ENCODE peak calls at places on chromosomes 6 and 20, in eight cellular contexts. T is CD8-positive, alpha-beta memory T cell; F is uterus; K is left ventricle myocardium inferior; I is mesendoderm; H is DND-41; Q is GM23248; P is psoas muscle. L is an unnamed sample.
A peak's percentile ranks its signal among the peaks of the same experiment; 100 is the strongest.

GRCh38 chr6:119076966-119077642 is 1.4 kb downstream of the FAM184A start:
- DNase-seq in Q (peak; percentile 3), T (no peak), F (no peak), K (no peak), I (no peak), P (no peak), H (no peak), L (no peak)

GRCh38 chr6:127397729-127398609 is 54.6 kb upstream of the ECHDC1 start:
- DNase-seq in K (no peak), Q (no peak), P (no peak), T (no peak), F (no peak), H (no peak), I (peak; percentile 55), L (no peak)

GRCh38 chr20:36086767-36087166 is 67.8 kb upstream of the EPB41L1 start:
- DNase-seq in T (no peak), I (peak; percentile 60), P (no peak), F (no peak), K (no peak), H (no peak), Q (no peak), L (no peak)

GRCh38 chr6:90286884-90287488 is 9.7 kb downstream of the BACH2 start:
- DNase-seq in K (no peak), H (peak; percentile 59), I (peak; percentile 94), P (no peak), Q (peak; percentile 31), T (peak; percentile 53), F (peak; percentile 23), L (peak; percentile 73)

GRCh38 chr6:33014841-33015634 is 5.6 kb upstream of the HLA-DOA start:
- DNase-seq in F (peak; percentile 61), H (peak; percentile 61), I (peak; percentile 85), Q (peak; percentile 79), K (no peak), T (peak; percentile 68), P (no peak), L (peak; percentile 77)

GRCh38 chr6:79240509-79240908 is 6.0 kb upstream of the HMGN3 start:
- DNase-seq in K (no peak), T (no peak), H (no peak), F (no peak), P (no peak), Q (no peak), I (no peak), L (no peak)

GRCh38 chr20:50450961-50451752 is 59.0 kb upstream of the PTPN1 start:
- DNase-seq in T (peak; percentile 51), F (peak; percentile 83), Q (peak; percentile 73), K (no peak), H (peak; percentile 53), P (peak; percentile 64), I (peak; percentile 98), L (no peak)

GRCh38 chr6:33709605-33710295 is 1.8 kb downstream of the UQCC2 start:
- DNase-seq in P (no peak), K (no peak), H (no peak), T (no peak), I (no peak), Q (no peak), F (no peak), L (no peak)

GRCh38 chr20:46174469-46175126 is 56.5 kb downstream of the CD40 start:
- DNase-seq in H (no peak), P (peak; percentile 84), K (peak; percentile 66), I (peak; percentile 88), F (peak; percentile 36), Q (peak; percentile 68), T (peak; percentile 68), L (peak; percentile 51)

GRCh38 chr20:59082981-59083380 is 40.4 kb upstream of the PRELID3B start:
- DNase-seq in T (no peak), P (no peak), I (peak; percentile 37), H (no peak), F (no peak), Q (peak; percentile 88), K (no peak), L (no peak)

GRCh38 chr6:29790626-29791025 is 37.0 kb upstream of the HLA-G start:
- DNase-seq in P (no peak), F (no peak), H (no peak), T (no peak), I (no peak), K (no peak), Q (no peak), L (no peak)

GRCh38 chr6:144123836-144124235 is 26.5 kb upstream of the STX11 start:
- DNase-seq in Q (no peak), K (no peak), F (no peak), I (no peak), P (no peak), H (no peak), T (no peak), L (no peak)

GRCh38 chr6:63307581-63308246 is 12.1 kb downstream of the LGSN start:
- DNase-seq in F (no peak), I (peak; percentile 65), T (no peak), Q (peak; percentile 75), H (no peak), P (no peak), K (no peak), L (no peak)

GRCh38 chr20:14264869-14265268 is 72.5 kb downstream of the FLRT3 start:
- DNase-seq in H (no peak), Q (peak; percentile 63), P (no peak), T (no peak), K (no peak), I (peak; percentile 66), F (no peak), L (no peak)

GRCh38 chr6:4441981-4442434 is 306.6 kb upstream of the ECI2 start:
- DNase-seq in H (no peak), F (no peak), Q (peak; percentile 19), K (no peak), T (no peak), I (no peak), P (no peak), L (no peak)

GRCh38 chr6:145525038-145525437 is 210.3 kb downstream of the EPM2A start:
- DNase-seq in F (no peak), P (no peak), Q (no peak), H (no peak), K (no peak), I (no peak), T (no peak), L (no peak)

GRCh38 chr20:37527638-37528441 is at the start of gene BLCAP:
- DNase-seq in T (peak; percentile 96), P (peak; percentile 96), F (peak; percentile 91), K (peak; percentile 92), Q (peak; percentile 95), H (peak; percentile 92), I (peak; percentile 93), L (peak; percentile 93)

DNA sequence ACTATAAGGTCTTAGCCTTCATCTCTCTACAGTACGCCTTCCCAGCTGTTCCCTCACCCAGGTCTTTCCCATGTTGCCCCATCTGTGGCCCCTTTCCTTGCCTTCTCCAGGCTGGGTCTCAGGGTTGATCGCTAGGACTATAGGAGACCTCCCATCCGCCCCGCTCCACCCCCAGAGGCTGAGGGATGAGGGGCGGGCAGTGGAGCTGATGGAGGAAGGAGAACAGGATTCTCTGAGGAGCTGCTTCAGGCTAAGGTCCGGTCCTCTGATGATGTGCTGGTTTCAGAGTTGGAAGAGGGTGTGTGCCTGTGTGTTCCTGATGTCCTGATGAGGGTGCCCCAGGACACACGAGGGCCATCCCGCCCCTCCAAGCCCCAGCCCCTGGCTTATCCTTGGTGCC is 154.8 kb upstream of the QKI start:
- DNase-seq in H (no peak), K (no peak), I (no peak), Q (no peak), F (no peak), T (no peak), P (no peak), L (no peak)
- H3K4me3 ChIP-seq in H (no peak overlapping the region), K (peak overlapping the region; percentile 52), I (no peak overlapping the region), Q (no peak overlapping the region), F (no peak overlapping the region), T (no peak overlapping the region), P (no peak overlapping the region), L (no peak overlapping the region)

DNA sequence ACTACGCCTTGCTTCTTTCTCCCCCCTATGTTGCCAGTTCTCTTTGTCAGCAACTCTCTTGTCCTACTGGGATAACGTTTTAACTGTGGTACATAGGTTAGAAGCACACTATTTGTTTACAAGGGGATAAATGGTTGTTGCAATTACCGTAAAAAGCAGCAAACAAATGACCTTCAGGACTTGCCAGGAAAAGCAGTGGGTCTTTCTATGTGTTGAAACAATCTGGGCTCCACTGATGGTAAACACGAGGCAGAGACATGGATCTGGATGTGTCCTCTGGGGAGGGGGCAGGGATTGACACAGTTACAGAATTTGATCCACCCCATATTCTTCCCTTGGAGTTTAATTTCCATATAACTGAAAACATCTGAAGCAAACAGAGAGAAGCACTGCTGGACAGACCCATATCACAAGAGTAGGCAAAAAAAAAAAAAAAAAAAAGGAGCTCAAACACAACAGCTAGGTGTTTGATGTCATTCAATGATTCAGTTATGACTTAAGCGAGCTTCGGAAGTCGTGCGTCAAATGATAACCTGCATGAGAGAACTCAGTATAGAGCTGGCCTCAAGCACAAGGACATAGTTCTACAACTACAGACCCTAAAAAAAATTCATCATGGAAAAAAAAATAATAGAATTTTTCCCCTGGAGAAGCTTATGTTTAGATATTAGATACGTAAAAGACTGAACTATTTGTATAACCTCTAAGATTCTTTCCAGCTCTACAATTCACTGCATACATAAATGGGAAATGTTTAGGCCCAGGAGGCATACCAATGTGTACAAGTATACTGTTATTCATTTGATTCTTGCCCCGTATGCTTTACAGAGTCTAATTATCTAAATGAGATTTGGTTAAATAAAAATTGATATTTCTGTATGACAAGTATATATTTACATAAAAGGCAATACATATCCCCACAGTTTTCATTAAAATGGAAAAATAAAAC is 127.7 kb downstream of the ALDH8A1 start:
- DNase-seq in T (no peak), I (no peak), K (no peak), H (no peak), Q (no peak), F (no peak), P (no peak), L (no peak)
- H3K4me3 ChIP-seq in T (no peak overlapping the region), I (no peak overlapping the region), K (no peak overlapping the region), H (no peak overlapping the region), Q (peak overlapping the region; percentile 17), F (no peak overlapping the region), P (no peak overlapping the region), L (no peak overlapping the region)

GRCh38 chr6:133855994-133856393 is 32.9 kb upstream of the TCF21 start:
- DNase-seq in P (no peak), K (no peak), Q (no peak), H (no peak), T (no peak), I (no peak), F (no peak), L (no peak)
- H3K4me3 ChIP-seq in P (no peak overlapping the region), K (peak overlapping the region; percentile 50), Q (no peak overlapping the region), H (no peak overlapping the region), T (no peak overlapping the region), I (no peak overlapping the region), F (no peak overlapping the region), L (no peak overlapping the region)

GRCh38 chr6:166307981-166308768 is at the start of gene PRR18:
- DNase-seq in Q (peak; percentile 31), H (no peak), I (peak; percentile 40), P (no peak), F (no peak), T (no peak), K (no peak), L (no peak)

GRCh38 chr6:166304106-166304505 is 4.1 kb downstream of the PRR18 start:
- DNase-seq in H (no peak), P (no peak), Q (no peak), I (no peak), F (no peak), K (no peak), T (no peak), L (no peak)

GRCh38 chr6:166305562-166306117 is 2.6 kb downstream of the PRR18 start:
- DNase-seq in P (no peak), K (no peak), T (no peak), Q (no peak), F (no peak), H (no peak), I (no peak), L (no peak)

GRCh38 chr6:166307082-166307980 is 861 bp downstream of the PRR18 start:
- DNase-seq in F (no peak), Q (peak; percentile 39), K (no peak), T (no peak), I (peak; percentile 64), H (no peak), P (no peak), L (peak; percentile 23)

GRCh38 chr6:166306378-166307081 is 1.7 kb downstream of the PRR18 start:
- DNase-seq in H (no peak), F (no peak), Q (no peak), P (no peak), K (no peak), I (no peak), T (no peak), L (no peak)
- H3K4me3 ChIP-seq in H (no peak overlapping the region), F (no peak overlapping the region), Q (no peak overlapping the region), P (peak overlapping the region; percentile 66), K (peak overlapping the region; percentile 68), I (no peak overlapping the region), T (no peak overlapping the region), L (no peak overlapping the region)

L was measured in CD4-positive, CD25-positive, alpha-beta regulatory T cell.